ENCODE peak calls at places on chromosomes 7 and 10, in five cellular contexts. X, R, A, B and D are unnamed samples.

GRCh38 chr10:60142736-60143135 is 236.4 kb upstream of the CCDC6 start:
- DNase-seq in X (no peak), A (no peak), R (no peak), B (no peak), D (no peak)

GRCh38 chr10:130432271-130432670 is 296.1 kb downstream of the GLRX3 start:
- DNase-seq in A (no peak), B (no peak), X (peak), R (no peak), D (no peak)

GRCh38 chr10:16804123-16804522 is 13.1 kb downstream of the RSU1 start:
- DNase-seq in X (no peak), R (no peak), B (no peak), A (no peak), D (no peak)

GRCh38 chr10:37860494-37861190 is 3.2 kb upstream of the ZNF248 start:
- DNase-seq in B (no peak), A (no peak), X (no peak), R (no peak), D (no peak)

GRCh38 chr7:53060066-53060465 is 24.6 kb downstream of the POM121L12 start:
- DNase-seq in A (no peak), B (no peak), R (no peak), X (no peak), D (no peak)

GRCh38 chr7:7221602-7222038 is 39.3 kb downstream of the C1GALT1 start:
- DNase-seq in B (no peak), A (no peak), R (peak), X (no peak), D (no peak)

GRCh38 chr7:80095545-80095944 is 39.1 kb upstream of the GNAI1 start:
- DNase-seq in B (no peak), X (no peak), A (no peak), R (no peak), D (no peak)

GRCh38 chr10:77911535-77912123 is 14.9 kb downstream of the DLG5 start:
- DNase-seq in R (no peak), B (no peak), X (no peak), A (no peak), D (no peak)

GRCh38 chr7:100432053-100432452 is 2.4 kb downstream of the MEPCE start:
- DNase-seq in A (no peak), R (no peak), B (no peak), X (peak), D (no peak)

GRCh38 chr10:106147050-106147449 is 1017.5 kb downstream of the SORCS1 start:
- DNase-seq in B (no peak), R (no peak), X (no peak), A (no peak), D (no peak)

GRCh38 chr7:55425141-55425752 is 60.1 kb downstream of the LANCL2 start:
- DNase-seq in R (no peak), X (no peak), B (no peak), A (no peak), D (no peak)

GRCh38 chr7:27188666-27189559 is 3.9 kb upstream of the HOXA11 start:
- DNase-seq in A (peak), R (no peak), B (no peak), X (peak), D (peak)

GRCh38 chr7:27191716-27192545 is 6.9 kb upstream of the HOXA11 start:
- DNase-seq in R (no peak), X (no peak), A (peak), B (no peak), D (peak)

GRCh38 chr7:27191081-27191715 is 6.2 kb upstream of the HOXA11 start:
- DNase-seq in X (no peak), A (peak), R (no peak), B (no peak), D (peak)

GRCh38 chr7:27189560-27190283 is 4.7 kb upstream of the HOXA11 start:
- DNase-seq in R (no peak), X (no peak), A (peak), B (no peak), D (peak)

DNA sequence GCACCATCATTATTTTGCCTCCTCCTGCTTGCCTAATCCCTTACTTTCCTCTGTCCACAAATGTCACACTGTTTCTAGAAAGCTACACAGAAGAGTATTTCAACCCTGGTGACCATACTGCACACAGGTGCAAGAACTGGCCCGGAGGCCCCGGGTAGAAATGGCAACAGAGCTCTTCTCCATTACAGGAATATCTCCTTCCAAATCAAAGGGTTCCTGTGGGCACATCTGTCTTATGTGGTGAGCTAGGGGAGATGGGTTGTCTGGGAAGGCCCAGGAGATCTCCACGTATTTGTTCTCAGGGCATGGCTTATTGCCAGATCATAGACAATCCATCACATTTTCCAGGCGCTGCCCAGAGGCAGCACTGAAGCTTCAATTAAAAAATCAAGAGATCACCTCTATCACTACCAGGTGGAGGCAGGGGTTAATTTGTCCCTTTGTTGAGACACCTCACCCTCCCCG is 5.3 kb upstream of the HOXA11 start:
- DNase-seq in B (no peak), A (peak), X (no peak), R (no peak), D (peak)
- TF ChIP-seq CTCF in B (no peak), A (no peak), X (no peak), R (no peak), D (no peak)

GRCh38 chr10:3780766-3781457 is 4.1 kb downstream of the KLF6 start:
- DNase-seq in R (no peak), A (no peak), B (no peak), X (peak), D (no peak)

GRCh38 chr10:3778708-3779108 is 6.3 kb downstream of the KLF6 start:
- DNase-seq in B (no peak), X (peak), R (no peak), A (no peak), D (no peak)

GRCh38 chr10:3777876-3778707 is 6.9 kb downstream of the KLF6 start:
- DNase-seq in X (peak), R (no peak), A (no peak), B (no peak), D (no peak)

GRCh38 chr10:3780056-3780765 is 4.8 kb downstream of the KLF6 start:
- DNase-seq in B (no peak), R (peak), X (peak), A (no peak), D (no peak)

GRCh38 chr10:3779146-3779707 is 5.8 kb downstream of the KLF6 start:
- DNase-seq in X (peak), B (no peak), A (no peak), R (peak), D (no peak)
- H3K27ac ChIP-seq in X (peak), B (no peak), A (peak), R (peak), D (peak)

GRCh38 chr7:157009170-157009777 is 1.2 kb downstream of the MNX1 start:
- DNase-seq in X (peak), B (peak), A (peak), R (no peak), D (peak)
- H3K4me3 ChIP-seq in X (peak), B (peak), A (peak), R (no peak), D (peak)

GRCh38 chr10:48658889-48659269 is 25.8 kb upstream of the WDFY4 start:
- DNase-seq in B (no peak), A (no peak), R (no peak), X (no peak), D (no peak)

GRCh38 chr10:48658243-48658888 is 26.3 kb upstream of the WDFY4 start:
- DNase-seq in B (peak), R (peak), X (peak), A (peak), D (peak)

GRCh38 chr10:48661441-48661840 is 23.2 kb upstream of the WDFY4 start:
- DNase-seq in B (no peak), R (no peak), A (no peak), X (no peak), D (no peak)

GRCh38 chr10:48656928-48657327 is 27.7 kb upstream of the WDFY4 start:
- DNase-seq in A (no peak), X (no peak), R (no peak), B (no peak), D (no peak)

DNA sequence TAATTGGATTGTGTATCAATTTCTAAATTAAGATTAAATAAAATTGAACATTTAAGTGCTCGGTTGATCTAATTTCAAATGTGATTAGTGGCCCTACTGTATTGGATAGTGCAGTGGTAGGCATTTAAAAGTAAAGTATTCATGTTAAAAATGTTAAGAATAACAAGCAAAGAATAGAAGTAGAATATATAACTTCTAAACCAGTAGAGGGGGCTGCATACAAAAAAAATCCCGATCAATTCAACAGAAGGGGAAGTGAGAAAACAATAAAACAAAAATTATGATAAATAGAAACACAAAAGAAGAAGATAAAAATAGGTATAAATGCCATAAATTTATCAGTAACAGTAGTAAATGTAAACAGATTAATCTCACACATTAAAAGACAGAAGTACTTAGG is 24.9 kb upstream of the WDFY4 start:
- DNase-seq in B (no peak), R (no peak), A (no peak), X (no peak), D (no peak)
- TF ChIP-seq CTCF in B (no peak), R (no peak), A (no peak), X (no peak), D (no peak)

GRCh38 chr7:6159097-6159483 is 113.3 kb downstream of the CYTH3 start:
- DNase-seq in X (no peak), R (no peak), B (no peak), A (no peak), D (no peak)
- H3K27ac ChIP-seq in X (no peak), R (no peak), B (no peak), A (no peak), D (peak)

DNA sequence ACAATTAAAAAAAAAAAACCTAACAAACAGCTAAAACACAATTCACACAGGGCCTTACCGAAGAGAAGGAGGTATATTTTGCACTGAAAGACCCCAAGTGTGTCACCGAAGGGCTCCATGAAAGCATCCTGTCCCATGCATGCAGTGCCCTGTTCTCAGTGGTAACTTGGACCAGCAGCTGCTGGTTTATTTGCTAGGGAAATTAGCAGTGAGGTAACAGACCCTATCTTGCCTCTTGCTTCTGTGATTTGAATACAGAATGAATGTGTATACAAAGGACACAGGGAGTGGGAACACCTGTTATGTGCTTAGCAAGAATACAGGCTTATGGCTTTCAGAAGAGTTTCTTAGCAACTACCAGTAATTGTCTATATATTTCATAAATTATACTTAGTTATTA is at the start of gene HEPACAM2:
- DNase-seq in R (no peak), X (no peak), A (no peak), B (no peak), D (no peak)
- H3K4me3 ChIP-seq in R (no peak), X (no peak), A (no peak), B (no peak), D (no peak)

DNA sequence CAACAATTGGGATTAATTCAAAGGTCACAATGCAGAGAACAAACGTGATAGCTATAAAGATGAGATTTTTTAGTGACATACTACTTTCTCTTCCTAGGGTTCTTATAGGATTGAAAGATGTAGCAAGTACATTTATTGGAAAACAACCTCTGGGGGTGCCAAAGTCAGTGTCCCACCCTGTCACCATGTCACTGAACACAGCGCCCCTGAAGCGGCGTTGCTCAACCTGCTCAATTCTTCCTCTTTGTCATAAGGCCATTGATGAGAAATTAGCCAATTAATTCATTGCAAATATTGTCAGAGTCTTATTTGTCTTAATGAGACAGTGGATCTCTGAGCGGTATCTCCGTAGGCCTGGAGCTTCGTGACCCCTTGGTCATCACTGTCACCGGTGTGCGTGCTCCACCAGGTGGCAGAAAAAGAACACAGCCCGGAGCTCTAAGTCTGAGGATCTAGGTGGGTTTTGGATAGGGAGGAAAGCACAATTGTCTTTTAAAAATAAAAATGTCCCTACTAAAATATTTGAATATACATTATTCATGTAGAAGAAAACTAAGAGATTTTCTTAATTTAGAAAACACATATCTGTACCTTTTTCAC is 362.6 kb downstream of the PAXIP1 start:
- DNase-seq in X (no peak), A (no peak), B (no peak), R (no peak), D (no peak)
- TF ChIP-seq CTCF in X (no peak), A (no peak), B (no peak), R (no peak), D (peak)